ENCODE peak calls at places on chromosomes 7 and 10, in five cellular contexts. A is tibial artery, R is AG09309, M is sigmoid colon, V is psoas muscle. X is an unnamed sample.

GRCh38 chr10:43955002-43955596 is 306.4 kb upstream of the ZNF32 start:
- DNase-seq in A (no peak), R (no peak), M (no peak), V (no peak), X (no peak)

GRCh38 chr10:11243425-11244222 is 226.0 kb downstream of the CELF2 start:
- DNase-seq in A (no peak), R (peak), M (no peak), V (no peak), X (no peak)

GRCh38 chr7:134083766-134084487 is 43.2 kb upstream of the LRGUK start:
- DNase-seq in A (no peak), R (peak), M (no peak), V (no peak), X (no peak)

GRCh38 chr7:111210996-111211395 is 120.1 kb downstream of the LRRN3 start:
- DNase-seq in A (no peak), R (peak), M (no peak), V (no peak), X (no peak)

GRCh38 chr7:40802497-40802896 is 667.7 kb downstream of the SUGCT start:
- DNase-seq in A (no peak), R (no peak), M (no peak), V (no peak), X (no peak)

GRCh38 chr10:78738457-78738856 is 330.3 kb upstream of the ZMIZ1 start:
- DNase-seq in A (no peak), R (no peak), M (no peak), V (no peak), X (no peak)

GRCh38 chr7:77328669-77329068 is 87.5 kb downstream of the GSAP start:
- DNase-seq in A (no peak), R (no peak), M (no peak), V (no peak), X (no peak)

GRCh38 chr7:94509879-94510581 is 421 bp downstream of the CASD1 start:
- DNase-seq in A (peak), R (no peak), M (peak), V (peak), X (peak)

GRCh38 chr10:133366751-133367150 is 6.4 kb downstream of the ECHS1 start:
- DNase-seq in A (peak), R (no peak), M (no peak), V (no peak), X (no peak)

GRCh38 chr7:111920329-111920728 is 285.9 kb downstream of the DOCK4 start:
- DNase-seq in A (no peak), R (no peak), M (no peak), V (no peak), X (no peak)

GRCh38 chr7:7254908-7255307 is 72.6 kb downstream of the C1GALT1 start:
- DNase-seq in A (no peak), R (no peak), M (no peak), V (no peak), X (no peak)

GRCh38 chr10:92761576-92761975 is 71.8 kb downstream of the HHEX start:
- DNase-seq in A (no peak), R (no peak), M (no peak), V (no peak), X (no peak)

GRCh38 chr7:157183832-157184231 is 45.1 kb downstream of the UBE3C start:
- DNase-seq in A (no peak), R (no peak), M (no peak), V (no peak), X (no peak)

GRCh38 chr7:116443101-116443523 is 56.4 kb upstream of the CAV2 start:
- DNase-seq in A (no peak), R (peak), M (no peak), V (no peak), X (no peak)

GRCh38 chr10:1360581-1361164 is 304.5 kb downstream of the WDR37 start:
- DNase-seq in A (no peak), R (no peak), M (no peak), V (no peak), X (no peak)

GRCh38 chr10:1359599-1359955 is 303.4 kb downstream of the WDR37 start:
- DNase-seq in A (no peak), R (no peak), M (no peak), V (no peak), X (no peak)

GRCh38 chr10:1358860-1359598 is 302.8 kb downstream of the WDR37 start:
- DNase-seq in A (no peak), R (no peak), M (no peak), V (no peak), X (no peak)

GRCh38 chr10:1361411-1362105 is 305.4 kb downstream of the WDR37 start:
- DNase-seq in A (no peak), R (no peak), M (no peak), V (no peak), X (no peak)

DNA sequence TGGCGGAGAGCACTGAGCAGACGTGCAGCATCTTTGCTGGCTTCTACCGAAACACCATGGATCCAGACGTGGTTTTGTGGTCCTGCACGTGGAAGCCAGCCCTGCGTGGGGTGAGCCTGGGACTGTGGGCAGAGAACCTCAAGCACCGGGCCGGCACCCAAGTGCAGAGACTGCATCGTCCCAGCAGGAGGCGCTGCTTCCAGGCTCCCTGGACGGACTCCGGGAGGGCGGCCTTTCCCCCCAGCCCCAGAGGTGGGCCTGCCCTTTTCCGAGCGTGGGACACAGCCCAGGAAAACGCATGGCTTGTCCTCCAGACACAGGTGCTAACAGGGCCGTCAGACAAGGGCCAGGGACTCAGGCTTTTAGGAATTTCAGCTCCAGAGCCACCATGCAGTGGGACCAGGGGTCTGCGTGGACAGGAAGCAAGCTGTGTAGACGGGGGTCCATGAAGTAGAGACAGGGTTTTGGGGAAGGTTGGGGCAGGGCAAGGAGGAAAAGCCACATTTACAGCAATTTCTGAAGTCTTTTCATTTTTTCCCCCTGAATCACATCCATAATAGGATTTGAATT is 303.9 kb downstream of the WDR37 start:
- DNase-seq in A (no peak), R (no peak), M (no peak), V (no peak), X (peak)
- TF ChIP-seq CTCF in A (no peak), R (no peak), M (no peak), V (no peak), X (peak)

GRCh38 chr10:48416584-48417232 is 110.2 kb downstream of the MAPK8 start:
- DNase-seq in A (no peak), R (no peak), M (no peak), V (no peak), X (no peak)
- TF ChIP-seq CTCF in A (no peak), R (no peak), M (no peak), V (no peak), X (no peak)

DNA sequence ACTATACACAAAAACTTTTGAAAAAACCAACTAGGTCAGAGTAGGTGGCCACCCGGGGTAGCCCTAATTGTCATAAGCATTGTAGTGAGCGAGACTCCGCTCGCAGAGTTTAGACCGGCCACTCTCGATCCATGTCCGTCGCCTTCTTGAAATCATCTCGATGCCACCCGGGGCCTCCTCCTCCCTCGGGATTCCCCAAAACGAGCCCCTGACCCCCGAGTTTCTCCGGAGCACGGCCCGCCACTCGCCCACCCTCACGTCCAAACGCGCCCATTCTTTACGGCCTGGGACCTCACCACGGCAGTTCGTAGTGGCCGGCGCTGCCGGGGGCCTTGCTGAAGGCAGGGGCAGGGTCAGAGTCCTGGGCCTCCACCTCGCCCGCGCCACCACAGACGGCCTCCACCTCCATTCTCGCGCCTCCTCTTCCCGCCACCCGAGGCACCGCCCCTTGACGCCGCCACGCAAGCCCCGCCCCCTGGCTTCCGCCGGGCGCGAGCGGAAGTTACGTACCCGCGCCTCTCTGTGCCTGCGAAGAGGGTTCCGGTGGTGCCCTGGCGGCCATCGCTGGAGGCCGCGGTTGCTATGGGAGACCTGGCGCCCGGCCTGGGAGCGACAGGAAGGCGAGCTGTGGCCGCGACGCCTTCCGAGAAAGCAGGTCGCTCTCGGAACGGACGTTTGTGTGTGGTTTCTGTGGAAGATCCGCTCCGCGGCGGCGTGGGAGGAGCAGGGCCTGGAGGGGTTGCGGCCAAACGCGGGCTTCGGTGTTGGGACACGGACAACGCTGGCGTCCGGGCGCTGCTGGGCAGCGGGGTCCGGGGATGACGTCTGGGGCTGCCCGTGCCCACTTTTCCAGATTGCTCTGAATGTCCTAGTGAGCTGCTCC is at the start of gene RFC2:
- DNase-seq in A (peak), R (peak), M (peak), V (peak), X (peak)
- TF ChIP-seq CTCF in A (peak), R (peak), M (peak), V (peak), X (peak)

GRCh38 chr10:23438547-23439451 is at the start of gene OTUD1:
- DNase-seq in A (peak), R (peak), M (peak), V (peak), X (peak)
- TF ChIP-seq CTCF in A (peak), R (no peak), M (peak), V (peak), X (no peak)

DNA sequence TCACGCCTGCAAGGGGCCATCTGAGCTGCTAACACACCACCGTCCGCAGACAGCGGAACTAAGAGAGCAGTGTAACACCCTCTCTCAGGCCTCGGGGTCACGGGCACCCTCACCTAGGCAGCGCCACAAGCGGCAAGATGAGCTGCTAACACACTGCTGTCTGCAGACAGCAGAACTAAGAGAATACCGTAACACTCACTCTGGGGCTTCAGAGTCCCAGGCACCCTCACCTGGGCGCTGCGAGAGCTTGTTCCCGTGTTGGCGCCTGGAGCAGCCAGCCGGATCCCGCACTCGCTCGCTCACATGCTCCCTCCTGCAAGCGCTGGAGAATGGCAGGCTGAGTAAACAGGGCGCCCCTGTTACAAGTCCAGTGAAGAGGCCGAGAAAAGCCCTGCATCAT is 160.2 kb downstream of the SRPK2 start:
- DNase-seq in A (no peak), R (no peak), M (no peak), V (no peak), X (no peak)
- TF ChIP-seq CTCF in A (no peak), R (no peak), M (no peak), V (no peak), X (no peak)